ENCODE peak calls at places on chromosomes 2 and 18, in four cellular contexts. One of them, this sample, is unnamed.

GRCh38 chr2:3587021-3587420 is 7.9 kb upstream of the COLEC11 start:
- DNase-seq in SK-N-SH: no peak
- DNase-seq in K562: no peak
- DNase-seq in GM12878: no peak
- DNase-seq in this sample: no peak

GRCh38 chr2:201806442-201806841 is at the start of gene CDK15:
- DNase-seq in GM12878: no peak
- DNase-seq in K562: no peak
- DNase-seq in SK-N-SH: no peak
- DNase-seq in this sample: peak

GRCh38 chr2:12717988-12718661 is 1.4 kb downstream of the TRIB2 start:
- DNase-seq in K562: no peak
- DNase-seq in GM12878: no peak
- DNase-seq in SK-N-SH: peak
- DNase-seq in this sample: no peak

GRCh38 chr2:46459694-46460093 is 19.7 kb upstream of the TMEM247 start:
- DNase-seq in GM12878: no peak
- DNase-seq in SK-N-SH: no peak
- DNase-seq in K562: no peak
- DNase-seq in this sample: no peak

GRCh38 chr18:26642461-26643348 is 94.4 kb upstream of the KCTD1 start:
- DNase-seq in SK-N-SH: no peak
- DNase-seq in GM12878: no peak
- DNase-seq in K562: no peak
- DNase-seq in this sample: no peak

GRCh38 chr2:177147093-177147694 is 65.4 kb upstream of the HNRNPA3 start:
- DNase-seq in GM12878: peak
- DNase-seq in K562: peak
- DNase-seq in SK-N-SH: peak
- DNase-seq in this sample: peak

GRCh38 chr2:26401739-26402541 is at the start of gene DRC1:
- DNase-seq in SK-N-SH: peak
- DNase-seq in GM12878: no peak
- DNase-seq in K562: no peak
- DNase-seq in this sample: peak

GRCh38 chr18:70494524-70494923 is 205.7 kb downstream of the SOCS6 start:
- DNase-seq in GM12878: no peak
- DNase-seq in K562: no peak
- DNase-seq in SK-N-SH: no peak
- DNase-seq in this sample: no peak

GRCh38 chr2:33476100-33476792 is at the start of gene RASGRP3:
- DNase-seq in SK-N-SH: peak
- DNase-seq in GM12878: no peak
- DNase-seq in K562: peak
- DNase-seq in this sample: peak

GRCh38 chr18:34493566-34494358 is 216.3 kb upstream of the DTNA start:
- DNase-seq in SK-N-SH: peak
- DNase-seq in K562: no peak
- DNase-seq in GM12878: no peak
- DNase-seq in this sample: peak

GRCh38 chr2:19569300-19569791 is 210.9 kb upstream of the OSR1 start:
- DNase-seq in SK-N-SH: no peak
- DNase-seq in GM12878: no peak
- DNase-seq in K562: no peak
- DNase-seq in this sample: no peak

GRCh38 chr2:46735108-46735691 is 180.4 kb downstream of the MCFD2 start:
- DNase-seq in K562: no peak
- DNase-seq in GM12878: no peak
- DNase-seq in SK-N-SH: no peak
- DNase-seq in this sample: no peak

GRCh38 chr2:239309398-239310245 is 91.2 kb downstream of the HDAC4 start:
- DNase-seq in K562: no peak
- DNase-seq in GM12878: no peak
- DNase-seq in SK-N-SH: peak
- DNase-seq in this sample: no peak

GRCh38 chr18:44912740-44913478 is 232.2 kb downstream of the SETBP1 start:
- DNase-seq in SK-N-SH: no peak
- DNase-seq in K562: no peak
- DNase-seq in GM12878: no peak
- DNase-seq in this sample: no peak

GRCh38 chr2:219650426-219651248 is 23.2 kb downstream of the SLC4A3 start:
- DNase-seq in SK-N-SH: no peak
- DNase-seq in GM12878: no peak
- DNase-seq in K562: no peak
- DNase-seq in this sample: no peak

GRCh38 chr18:4134691-4135090 is 320.4 kb downstream of the DLGAP1 start:
- DNase-seq in SK-N-SH: no peak
- DNase-seq in K562: no peak
- DNase-seq in GM12878: no peak
- DNase-seq in this sample: no peak
- TF ChIP-seq FOXM1 in SK-N-SH: no peak
- TF ChIP-seq FOXM1 in K562: no peak
- TF ChIP-seq FOXM1 in GM12878: no peak
- TF ChIP-seq FOXM1 in this sample: no peak

GRCh38 chr2:235958631-235959395 is 209.4 kb downstream of the GBX2 start:
- DNase-seq in K562: no peak
- DNase-seq in SK-N-SH: no peak
- DNase-seq in GM12878: no peak
- DNase-seq in this sample: no peak
- TF ChIP-seq FOXM1 in K562: no peak
- TF ChIP-seq FOXM1 in SK-N-SH: no peak
- TF ChIP-seq FOXM1 in GM12878: no peak
- TF ChIP-seq FOXM1 in this sample: no peak

DNA sequence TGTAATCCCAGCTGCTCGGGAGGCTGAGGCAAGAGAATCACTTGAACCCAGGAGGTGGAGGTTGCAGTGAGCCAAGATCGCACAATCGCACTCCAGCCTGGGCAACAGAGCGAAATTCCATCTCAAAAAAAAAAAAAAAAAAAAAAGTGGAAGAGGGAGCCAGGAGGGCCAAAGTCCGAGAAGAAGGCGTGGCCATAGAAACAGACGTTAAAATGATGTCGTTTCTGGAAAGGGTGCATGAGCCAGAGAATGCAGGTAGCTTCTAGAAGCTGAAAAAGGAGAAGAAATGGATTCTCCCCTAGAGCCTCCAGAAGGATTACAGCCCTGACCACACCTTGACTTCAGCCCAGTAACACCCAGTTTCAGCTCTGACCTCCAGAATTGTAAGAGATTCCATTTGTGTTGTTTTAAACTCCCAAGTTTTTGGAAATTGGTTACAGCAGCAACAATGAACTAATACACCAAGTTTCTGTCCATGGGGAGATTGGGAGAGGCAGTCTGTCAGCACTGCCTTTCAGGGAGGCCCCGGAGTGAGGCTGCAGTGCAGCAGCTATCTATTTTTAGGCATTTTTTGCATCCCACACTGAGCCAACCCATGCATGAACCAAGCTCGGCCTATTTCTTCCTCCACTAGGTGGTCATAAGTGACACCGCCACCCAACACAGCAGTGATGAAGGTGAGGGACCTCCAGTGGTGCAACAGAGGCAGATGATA is 14.2 kb upstream of the TRAF3IP1 start:
- DNase-seq in GM12878: no peak
- DNase-seq in SK-N-SH: no peak
- DNase-seq in K562: no peak
- DNase-seq in this sample: no peak
- TF ChIP-seq FOXM1 in GM12878: no peak
- TF ChIP-seq FOXM1 in SK-N-SH: no peak
- TF ChIP-seq FOXM1 in K562: no peak
- TF ChIP-seq FOXM1 in this sample: no peak

DNA sequence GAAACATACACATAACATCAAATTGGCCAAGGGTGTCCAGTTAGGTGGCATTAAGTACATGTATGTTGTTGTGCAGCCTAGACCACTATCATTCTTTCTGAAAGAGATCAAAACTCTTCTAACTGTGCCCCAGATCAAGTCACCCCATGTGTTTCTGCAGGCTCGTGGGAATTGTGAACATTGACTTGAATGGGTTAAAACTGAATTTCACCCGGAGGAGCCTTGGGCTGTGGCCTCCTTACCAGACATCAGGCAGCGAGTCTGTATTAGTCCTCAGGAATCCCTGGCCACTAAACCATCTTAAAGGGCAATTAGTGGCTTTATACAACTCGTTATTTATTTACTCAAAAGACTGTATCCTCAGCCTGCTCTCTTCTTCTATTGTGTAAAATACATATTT is 149.0 kb upstream of the REV1 start:
- DNase-seq in K562: no peak
- DNase-seq in GM12878: no peak
- DNase-seq in SK-N-SH: no peak
- DNase-seq in this sample: no peak
- TF ChIP-seq FOXM1 in K562: no peak
- TF ChIP-seq FOXM1 in GM12878: no peak
- TF ChIP-seq FOXM1 in SK-N-SH: no peak
- TF ChIP-seq FOXM1 in this sample: no peak

GRCh38 chr2:54564439-54564838 is 108.3 kb downstream of the SPTBN1 start:
- DNase-seq in GM12878: no peak
- DNase-seq in SK-N-SH: no peak
- DNase-seq in K562: no peak
- DNase-seq in this sample: no peak
- TF ChIP-seq FOXM1 in GM12878: no peak
- TF ChIP-seq FOXM1 in SK-N-SH: no peak
- TF ChIP-seq FOXM1 in K562: no peak
- TF ChIP-seq FOXM1 in this sample: no peak

GRCh38 chr2:156930423-156930822 is 327.1 kb upstream of the GALNT5 start:
- DNase-seq in K562: no peak
- DNase-seq in SK-N-SH: no peak
- DNase-seq in GM12878: no peak
- DNase-seq in this sample: no peak

GRCh38 chr2:156937430-156937829 is 320.1 kb upstream of the GALNT5 start:
- DNase-seq in GM12878: no peak
- DNase-seq in K562: no peak
- DNase-seq in SK-N-SH: no peak
- DNase-seq in this sample: no peak

GRCh38 chr2:156933580-156934225 is 323.8 kb upstream of the GALNT5 start:
- DNase-seq in GM12878: no peak
- DNase-seq in SK-N-SH: no peak
- DNase-seq in K562: no peak
- DNase-seq in this sample: no peak

DNA sequence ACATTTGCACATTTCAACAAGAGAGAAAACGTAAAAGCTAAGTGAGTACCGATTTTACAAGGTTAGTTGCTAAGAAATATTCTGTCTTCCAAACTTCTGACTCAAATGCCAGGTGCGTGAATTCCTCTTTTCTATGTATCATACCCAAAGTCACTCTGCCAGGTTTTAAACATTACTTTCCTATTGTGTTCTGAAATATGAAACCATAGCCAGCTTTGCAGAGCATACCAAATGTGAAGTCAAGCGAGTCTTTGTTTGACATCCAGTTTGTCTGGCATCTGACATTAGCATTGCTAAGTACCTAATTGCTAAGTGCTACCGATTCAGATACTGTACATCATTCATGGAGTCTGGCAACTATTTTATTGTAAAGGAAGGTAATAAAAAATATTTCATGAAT is 321.9 kb upstream of the GALNT5 start:
- DNase-seq in K562: no peak
- DNase-seq in SK-N-SH: no peak
- DNase-seq in GM12878: no peak
- DNase-seq in this sample: peak
- TF ChIP-seq FOXM1 in K562: no peak
- TF ChIP-seq FOXM1 in SK-N-SH: no peak
- TF ChIP-seq FOXM1 in GM12878: no peak
- TF ChIP-seq FOXM1 in this sample: no peak

This sample was measured in HEK293T.